ENCODE peak calls at places on chromosomes 16 and 17, in six cellular contexts. O is left ventricle myocardium inferior; C is Peyer's patch; T is heart right ventricle; N is breast epithelium; V is CD8-positive, alpha-beta T cell. D is an unnamed sample. For H3K27me3, the result is how much of the 10 kb centered on the place peaks cover.

GRCh38 chr17:73028311-73028755 is 64.2 kb downstream of the SLC39A11 start:
- DNase-seq in O (no peak), C (no peak), T (no peak), N (no peak), V (no peak), D (no peak)

GRCh38 chr16:81243927-81244326 is 5.4 kb downstream of the BCO1 start:
- DNase-seq in O (no peak), C (no peak), T (no peak), N (no peak), V (no peak), D (no peak)

GRCh38 chr16:81564368-81565060 is 119.9 kb downstream of the CMIP start:
- DNase-seq in O (no peak), C (no peak), T (no peak), N (no peak), V (no peak), D (no peak)

GRCh38 chr16:53090591-53091507 is 36.1 kb downstream of the CHD9 start:
- DNase-seq in O (peak), C (peak), T (peak), N (peak), V (peak), D (peak)

GRCh38 chr17:67245694-67246397 is 850 bp upstream of the HELZ start:
- DNase-seq in O (peak), C (peak), T (peak), N (no peak), V (peak), D (peak)

GRCh38 chr16:4314532-4315184 is 1.2 kb upstream of the GLIS2 start:
- DNase-seq in O (no peak), C (no peak), T (no peak), N (no peak), V (no peak), D (no peak)

GRCh38 chr16:72856797-72857196 is 191.1 kb downstream of the ZFHX3 start:
- DNase-seq in O (no peak), C (peak), T (no peak), N (no peak), V (no peak), D (no peak)

GRCh38 chr17:41681776-41682175 is 6.9 kb upstream of the EIF1 start:
- DNase-seq in O (no peak), C (no peak), T (no peak), N (no peak), V (no peak), D (no peak)

GRCh38 chr17:21177854-21178600 is 35.9 kb downstream of the TMEM11 start:
- DNase-seq in O (no peak), C (peak), T (no peak), N (no peak), V (no peak), D (no peak)

GRCh38 chr16:31513126-31513525 is 4.9 kb upstream of the RUSF1 start:
- DNase-seq in O (no peak), C (no peak), T (no peak), N (no peak), V (no peak), D (no peak)

GRCh38 chr16:68382296-68382718 is 66.0 kb downstream of the SMPD3 start:
- DNase-seq in O (no peak), C (peak), T (no peak), N (no peak), V (no peak), D (no peak)

GRCh38 chr16:20181386-20181785 is 107.7 kb upstream of the GPR139 start:
- DNase-seq in O (no peak), C (no peak), T (no peak), N (no peak), V (no peak), D (no peak)

GRCh38 chr16:1420111-1420539 is 422 bp downstream of the UQCC4 start:
- DNase-seq in O (no peak), C (no peak), T (no peak), N (no peak), V (no peak), D (no peak)

GRCh38 chr17:38604479-38605229 is 1.1 kb downstream of the SRCIN1 start:
- DNase-seq in O (no peak), C (no peak), T (no peak), N (no peak), V (no peak), D (no peak)

GRCh38 chr16:31181102-31181830 is 1.3 kb downstream of the FUS start:
- DNase-seq in O (peak), C (peak), T (peak), N (peak), V (peak), D (peak)

GRCh38 chr16:57855188-57855587 is 52.9 kb upstream of the KIFC3 start:
- DNase-seq in O (no peak), C (no peak), T (no peak), N (no peak), V (no peak), D (no peak)

GRCh38 chr17:73194514-73195222 is 1.8 kb downstream of the COG1 start:
- DNase-seq in O (no peak), C (peak), T (no peak), N (no peak), V (no peak), D (no peak)

GRCh38 chr17:79778504-79779087 is 648 bp downstream of the CBX2 start:
- DNase-seq in O (no peak), C (no peak), T (peak), N (no peak), V (no peak), D (peak)

GRCh38 chr17:80111702-80112470 is 10.5 kb downstream of the GAA start:
- DNase-seq in O (no peak), C (peak), T (no peak), N (no peak), V (no peak), D (no peak)

GRCh38 chr16:30570621-30571443 is 682 bp downstream of the ZNF688 start:
- DNase-seq in O (no peak), C (no peak), T (peak), N (no peak), V (no peak), D (peak)

GRCh38 chr16:73058221-73058615 is 10.3 kb upstream of the ZFHX3 start:
- DNase-seq in O (peak), C (peak), T (peak), N (no peak), V (no peak), D (peak)

GRCh38 chr17:78112508-78113471 is 15.8 kb downstream of the TMC6 start:
- DNase-seq in O (peak), C (peak), T (peak), N (no peak), V (peak), D (peak)

GRCh38 chr16:19437280-19437679 is 19.6 kb downstream of the TMC5 start:
- DNase-seq in O (no peak), C (no peak), T (no peak), N (no peak), V (no peak), D (no peak)

GRCh38 chr17:8080799-8081219 is 6.7 kb downstream of the ALOX12B start:
- DNase-seq in O (no peak), C (no peak), T (no peak), N (no peak), V (no peak), D (no peak)

GRCh38 chr17:9220466-9221230 is 199.3 kb downstream of the NTN1 start:
- DNase-seq in O (no peak), C (no peak), T (no peak), N (no peak), V (no peak), D (no peak)

GRCh38 chr17:72545756-72546155 is 424.9 kb downstream of the SOX9 start:
- DNase-seq in O (no peak), C (no peak), T (no peak), N (no peak), V (no peak), D (no peak)

GRCh38 chr16:72400257-72401078 is 228.5 kb upstream of the PMFBP1 start:
- DNase-seq in O (no peak), C (peak), T (no peak), N (no peak), V (no peak), D (no peak)

GRCh38 chr17:42359133-42359532 is 29.1 kb downstream of the STAT3 start:
- DNase-seq in O (no peak), C (no peak), T (no peak), N (no peak), V (no peak), D (no peak)

GRCh38 chr17:61075988-61076387 is 323.7 kb upstream of the TBX2 start:
- DNase-seq in O (no peak), C (no peak), T (no peak), N (no peak), V (no peak), D (no peak)

GRCh38 chr17:8706431-8706830 is 38.2 kb downstream of the CCDC42 start:
- DNase-seq in O (no peak), C (no peak), T (no peak), N (no peak), V (no peak), D (no peak)

GRCh38 chr16:74213372-74213771 is 83.2 kb upstream of the PSMD7 start:
- DNase-seq in O (no peak), C (no peak), T (no peak), N (no peak), V (no peak), D (no peak)

GRCh38 chr17:76562734-76563148 is 22.9 kb downstream of the PRCD start:
- DNase-seq in O (no peak), C (no peak), T (no peak), N (no peak), V (no peak), D (no peak)

GRCh38 chr17:72810991-72811508 is 281.4 kb downstream of the SLC39A11 start:
- DNase-seq in O (no peak), C (no peak), T (no peak), N (no peak), V (no peak), D (no peak)

GRCh38 chr16:53080345-53081031 is 25.7 kb downstream of the CHD9 start:
- DNase-seq in O (peak), C (no peak), T (peak), N (peak), V (no peak), D (no peak)

GRCh38 chr16:72064361-72064894 is 1.4 kb downstream of the HPR start:
- DNase-seq in O (no peak), C (no peak), T (no peak), N (no peak), V (no peak), D (no peak)

GRCh38 chr17:65064452-65065019 is 8.0 kb upstream of the GNA13 start:
- DNase-seq in O (no peak), C (no peak), T (no peak), N (peak), V (no peak), D (no peak)

GRCh38 chr16:4570688-4571321 is 14.7 kb downstream of the C16orf96 start:
- DNase-seq in O (no peak), C (no peak), T (no peak), N (no peak), V (no peak), D (no peak)

GRCh38 chr17:48037924-48038323 is 327 bp upstream of the COPZ2 start:
- DNase-seq in O (no peak), C (no peak), T (no peak), N (no peak), V (no peak), D (no peak)

GRCh38 chr17:48037036-48037881 is at the start of gene COPZ2:
- DNase-seq in O (peak), C (peak), T (peak), N (peak), V (peak), D (peak)

GRCh38 chr17:48031966-48032365 is 5.6 kb downstream of the COPZ2 start:
- DNase-seq in O (no peak), C (no peak), T (no peak), N (no peak), V (no peak), D (no peak)

GRCh38 chr17:48038687-48039086 is 1.1 kb upstream of the COPZ2 start:
- DNase-seq in O (no peak), C (no peak), T (no peak), N (no peak), V (no peak), D (no peak)

DNA sequence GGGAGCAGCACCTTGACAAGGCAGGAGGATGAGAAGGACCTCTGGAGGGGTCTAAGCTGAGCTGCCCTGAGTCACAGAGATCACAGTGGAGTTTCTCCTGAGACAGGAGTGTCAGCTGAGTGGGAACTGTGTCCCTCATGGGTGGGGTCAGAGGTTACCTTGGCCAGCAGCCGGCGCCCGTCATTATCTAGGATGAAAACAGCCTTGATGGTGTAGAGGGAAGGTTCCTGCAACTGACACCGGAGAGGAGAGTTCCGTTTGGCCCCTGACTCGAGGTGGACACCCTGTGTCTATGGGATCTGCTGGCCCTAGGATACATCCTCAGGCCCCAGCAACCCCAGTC is 933 bp downstream of the COPZ2 start:
- DNase-seq in O (no peak), C (no peak), T (no peak), N (no peak), V (no peak), D (no peak)
- H3K27me3 ChIP-seq in O (under half), C (under half), T (under half), N (under half), V (under half), D (under half)

GRCh38 chr17:1512351-1512750 is 4.1 kb downstream of the INPP5K start:
- DNase-seq in O (no peak), C (no peak), T (no peak), N (no peak), V (no peak), D (no peak)

GRCh38 chr17:1516403-1517161 is at the start of gene INPP5K:
- DNase-seq in O (peak), C (peak), T (peak), N (peak), V (peak), D (peak)

GRCh38 chr17:1518410-1518809 is 2.0 kb upstream of the INPP5K start:
- DNase-seq in O (no peak), C (no peak), T (no peak), N (no peak), V (no peak), D (no peak)

GRCh38 chr17:1519678-1520077 is 3.3 kb upstream of the INPP5K start:
- DNase-seq in O (no peak), C (no peak), T (no peak), N (no peak), V (no peak), D (no peak)

DNA sequence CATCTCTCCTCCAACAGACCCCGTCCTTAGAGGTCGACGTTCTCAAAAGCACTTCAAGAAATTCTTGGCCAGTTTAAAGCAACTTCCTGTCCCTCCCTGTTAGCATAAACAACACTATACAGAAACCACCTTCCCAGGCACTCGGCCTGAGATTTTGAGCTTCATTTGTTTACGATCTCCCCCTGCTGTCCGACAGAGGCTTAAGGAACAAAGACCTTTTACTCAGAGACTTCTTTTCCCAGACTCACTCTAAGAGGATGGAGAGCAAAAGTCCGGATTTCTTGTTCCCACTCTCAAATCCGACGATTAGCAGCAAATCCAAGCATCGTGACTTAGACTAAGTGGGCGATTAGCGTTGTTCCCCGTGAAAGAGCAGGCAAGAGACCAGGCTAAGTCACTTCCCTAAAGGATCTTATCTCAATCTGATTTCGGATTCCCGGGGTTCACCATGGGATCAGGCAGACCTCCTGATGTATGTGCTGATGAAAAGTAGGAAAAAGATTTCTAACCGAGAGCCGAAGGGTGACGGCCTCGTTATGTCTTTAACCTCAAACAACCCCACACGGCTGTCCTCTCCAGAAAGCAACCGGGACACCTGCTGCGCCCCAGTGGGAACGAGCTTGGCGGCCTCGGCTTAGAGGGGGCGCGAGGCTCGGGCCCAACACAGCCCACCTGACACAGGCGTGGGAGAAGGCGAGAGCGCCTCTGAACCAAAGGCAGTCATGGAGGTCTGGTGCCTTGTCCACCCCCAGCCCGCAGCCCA is 591 bp downstream of the INPP5K start:
- DNase-seq in O (no peak), C (peak), T (no peak), N (peak), V (peak), D (no peak)
- TF ChIP-seq CTCF in O (peak), C (peak), T (peak), N (peak), V (peak), D (peak)

DNA sequence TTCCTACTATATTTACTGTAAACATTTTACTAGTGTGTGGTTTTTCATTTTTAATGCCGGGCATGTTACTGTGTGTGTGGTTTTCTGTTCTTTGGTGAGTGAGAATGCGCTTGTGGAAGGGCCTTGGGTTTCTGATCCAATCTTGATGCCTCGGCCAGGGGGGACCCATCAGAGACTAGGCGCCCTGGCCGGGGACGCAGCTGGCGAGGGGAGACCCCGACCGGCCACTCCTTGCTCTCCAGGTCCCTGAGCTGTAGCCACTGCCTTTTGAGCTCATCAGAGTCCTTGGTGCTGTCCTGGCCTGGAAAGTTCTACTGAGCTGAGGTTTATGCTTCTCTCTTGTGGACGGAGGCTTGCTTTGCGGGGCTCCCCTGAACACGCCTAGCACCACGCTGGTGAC is 37.5 kb downstream of the KIAA0513 start:
- DNase-seq in O (no peak), C (no peak), T (no peak), N (no peak), V (no peak), D (no peak)
- H3K27me3 ChIP-seq in O (under half), C (under half), T (under half), N (under half), V (under half), D (under half)

GRCh38 chr17:49707246-49707607 is 537 bp downstream of the SLC35B1 start:
- DNase-seq in O (no peak), C (no peak), T (no peak), N (no peak), V (peak), D (no peak)
- TF ChIP-seq CTCF in O (no peak), C (no peak), T (no peak), N (no peak), V (peak), D (no peak)

GRCh38 chr17:14461131-14461530 is 160.2 kb downstream of the HS3ST3B1 start:
- DNase-seq in O (no peak), C (no peak), T (no peak), N (no peak), V (no peak), D (no peak)
- H3K27me3 ChIP-seq in O (under half), C (under half), T (under half), N (under half), V (under half), D (under half)

DNA sequence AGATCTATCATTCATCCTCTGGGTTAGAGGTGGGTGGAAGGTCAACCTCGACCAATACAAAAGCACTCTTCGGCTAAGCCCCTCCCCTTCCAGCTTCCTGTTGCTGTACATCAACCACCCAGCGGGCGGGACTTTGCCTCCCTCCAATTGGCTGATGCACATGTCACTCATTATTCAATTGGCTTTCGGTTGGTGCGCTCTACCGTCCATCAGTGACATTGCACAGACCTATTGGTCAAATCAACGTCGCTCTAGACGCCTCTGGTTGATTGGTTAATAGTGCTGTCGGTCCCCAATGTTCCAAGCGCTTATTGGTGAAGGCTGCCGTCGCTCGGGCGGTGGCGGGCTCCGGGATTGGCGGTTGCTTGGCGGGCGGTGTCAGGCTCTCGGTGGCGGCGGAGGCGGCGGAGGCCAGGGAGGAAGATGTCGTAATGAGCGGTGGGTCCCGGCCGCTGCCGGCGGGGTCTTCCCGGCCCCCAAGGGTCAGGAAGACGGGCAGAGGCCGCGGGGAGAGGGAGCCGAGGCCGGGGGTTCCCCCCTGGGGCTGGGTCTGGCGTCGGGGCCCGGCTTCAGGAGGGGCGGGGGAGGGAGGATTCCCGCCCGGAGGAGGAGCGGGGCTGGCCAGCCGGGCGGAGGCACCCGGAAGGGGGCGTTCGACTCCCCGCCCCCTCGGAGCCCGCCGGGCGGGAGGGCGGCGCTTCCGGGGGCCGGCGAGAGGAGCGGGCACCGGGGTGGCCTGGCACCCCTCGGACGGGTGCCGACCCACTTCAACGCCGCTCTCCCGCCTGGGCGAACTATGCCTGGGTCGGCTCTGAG is at the start of gene SP2:
- DNase-seq in O (peak), C (peak), T (peak), N (peak), V (peak), D (peak)
- TF ChIP-seq CTCF in O (no peak), C (peak), T (no peak), N (peak), V (no peak), D (no peak)

D was measured in right lobe of liver.